ENCODE peak calls at places on chromosome 15, in eight cellular contexts. J, R, P, C, L, S, O and Q are unnamed samples.

GRCh38 chr15:88177451-88177850 is 79.1 kb downstream of the NTRK3 start:
- DNase-seq in J (no peak), R (no peak), P (no peak), C (no peak), L (no peak), S (no peak), O (no peak), Q (no peak)

GRCh38 chr15:31974855-31975421 is 55.4 kb upstream of the CHRNA7 start:
- DNase-seq in J (no peak), R (no peak), P (peak; percentile 67), C (no peak), L (no peak), S (peak; percentile 47), O (peak; percentile 69), Q (no peak)

GRCh38 chr15:49830411-49830810 is 209.6 kb downstream of the DTWD1 start:
- DNase-seq in J (no peak), R (no peak), P (no peak), C (no peak), L (no peak), S (no peak), O (peak; percentile 7), Q (no peak)

GRCh38 chr15:100943074-100943473 is 23.9 kb downstream of the LRRK1 start:
- DNase-seq in J (no peak), R (no peak), P (no peak), C (no peak), L (no peak), S (no peak), O (no peak), Q (no peak)

GRCh38 chr15:36401586-36401966 is 177.8 kb upstream of the CDIN1 start:
- DNase-seq in J (no peak), R (no peak), P (peak; percentile 28), C (no peak), L (no peak), S (no peak), O (no peak), Q (no peak)

GRCh38 chr15:71124937-71125755 is 9.9 kb downstream of the THSD4 start:
- DNase-seq in J (peak; percentile 6), R (no peak), P (no peak), C (no peak), L (no peak), S (no peak), O (no peak), Q (no peak)

GRCh38 chr15:86802244-86802643 is 722.6 kb downstream of the AGBL1 start:
- DNase-seq in J (no peak), R (no peak), P (no peak), C (no peak), L (no peak), S (no peak), O (no peak), Q (no peak)

GRCh38 chr15:85927936-85928537 is 133.3 kb upstream of the KLHL25 start:
- DNase-seq in J (no peak), R (no peak), P (no peak), C (no peak), L (no peak), S (no peak), O (no peak), Q (no peak)

GRCh38 chr15:65033659-65034269 is 4.3 kb upstream of the MTFMT start:
- DNase-seq in J (no peak), R (no peak), P (peak; percentile 42), C (no peak), L (no peak), S (peak; percentile 64), O (peak; percentile 50), Q (no peak)

GRCh38 chr15:69298697-69299441 is at the start of gene PAQR5:
- DNase-seq in J (no peak), R (no peak), P (peak; percentile 29), C (peak; percentile 19), L (peak; percentile 50), S (peak; percentile 63), O (peak; percentile 91), Q (peak; percentile 61)

GRCh38 chr15:60520041-60520824 is 41.3 kb upstream of the ICE2 start:
- DNase-seq in J (no peak), R (no peak), P (peak; percentile 69), C (no peak), L (no peak), S (peak; percentile 43), O (no peak), Q (no peak)

GRCh38 chr15:92638709-92639365 is 16.7 kb downstream of the FAM174B start:
- DNase-seq in J (no peak), R (no peak), P (no peak), C (no peak), L (no peak), S (no peak), O (no peak), Q (no peak)

GRCh38 chr15:52609593-52609992 is 40.8 kb upstream of the ARPP19 start:
- DNase-seq in J (no peak), R (no peak), P (no peak), C (no peak), L (no peak), S (no peak), O (no peak), Q (peak; percentile 32)

GRCh38 chr15:60729850-60730458 is 251.0 kb upstream of the ICE2 start:
- DNase-seq in J (no peak), R (no peak), P (no peak), C (no peak), L (no peak), S (no peak), O (no peak), Q (no peak)

GRCh38 chr15:60444289-60444912 is 34.5 kb downstream of the ICE2 start:
- DNase-seq in J (no peak), R (no peak), P (peak; percentile 9), C (no peak), L (no peak), S (peak; percentile 50), O (no peak), Q (no peak)

GRCh38 chr15:70237626-70238025 is 139.9 kb upstream of the TLE3 start:
- DNase-seq in J (no peak), R (no peak), P (no peak), C (no peak), L (no peak), S (no peak), O (no peak), Q (no peak)

GRCh38 chr15:94177112-94177511 is 54.2 kb upstream of the MCTP2 start:
- DNase-seq in J (no peak), R (no peak), P (peak; percentile 23), C (no peak), L (no peak), S (no peak), O (no peak), Q (no peak)

GRCh38 chr15:23854535-23855252 is 167.6 kb upstream of the NDN start:
- DNase-seq in J (no peak), R (no peak), P (no peak), C (no peak), L (no peak), S (no peak), O (peak; percentile 17), Q (no peak)

GRCh38 chr15:29570931-29571727 is 251.1 kb downstream of the TJP1 start:
- DNase-seq in J (no peak), R (no peak), P (peak; percentile 65), C (no peak), L (no peak), S (peak; percentile 40), O (peak; percentile 84), Q (no peak)

GRCh38 chr15:51203797-51204196 is 109.1 kb upstream of the TNFAIP8L3 start:
- DNase-seq in J (no peak), R (no peak), P (no peak), C (no peak), L (no peak), S (peak; percentile 19), O (no peak), Q (no peak)

GRCh38 chr15:74752486-74753395 is 4.1 kb downstream of the CYP1A2 start:
- DNase-seq in J (no peak), R (no peak), P (peak; percentile 49), C (no peak), L (no peak), S (no peak), O (no peak), Q (peak; percentile 46)

GRCh38 chr15:45522931-45523331 is 376 bp upstream of the SLC30A4 start:
- DNase-seq in J (no peak), R (no peak), P (no peak), C (peak; percentile 48), L (peak; percentile 54), S (peak; percentile 24), O (no peak), Q (peak; percentile 33)

GRCh38 chr15:76935620-76936019 is 4.1 kb downstream of the RCN2 start:
- DNase-seq in J (no peak), R (no peak), P (no peak), C (no peak), L (no peak), S (no peak), O (no peak), Q (no peak)

GRCh38 chr15:69885182-69886041 is 212.3 kb downstream of the TLE3 start:
- DNase-seq in J (no peak), R (no peak), P (no peak), C (no peak), L (no peak), S (no peak), O (peak; percentile 33), Q (no peak)

GRCh38 chr15:79091204-79091867 is 756 bp upstream of the RASGRF1 start:
- DNase-seq in J (peak; percentile 61), R (no peak), P (peak; percentile 23), C (no peak), L (no peak), S (peak; percentile 65), O (peak; percentile 72), Q (no peak)

GRCh38 chr15:31082771-31083393 is 18.6 kb downstream of the TRPM1 start:
- DNase-seq in J (no peak), R (no peak), P (no peak), C (no peak), L (no peak), S (no peak), O (no peak), Q (no peak)